ENCODE peak calls at places on chromosomes 3 and 15, in six cellular contexts. One of them, this sample, is unnamed.

GRCh38 chr15:78429477-78429876 is 8.5 kb upstream of the IREB2 start:
- DNase-seq in mesendoderm: no peak
- DNase-seq in H1: no peak
- DNase-seq in IMR-90: no peak
- DNase-seq in neuronal stem cell: no peak
- DNase-seq in mesenchymal stem cell: no peak
- DNase-seq in this sample: no peak

GRCh38 chr3:126419886-126420786 is 25.4 kb downstream of the CFAP100 start:
- DNase-seq in mesendoderm: peak; percentile 73
- DNase-seq in H1: peak; percentile 55
- DNase-seq in IMR-90: no peak
- DNase-seq in neuronal stem cell: no peak
- DNase-seq in mesenchymal stem cell: no peak
- DNase-seq in this sample: peak; percentile 76

GRCh38 chr15:78873796-78874761 is 1.4 kb downstream of the MORF4L1 start:
- DNase-seq in mesendoderm: peak; percentile 40
- DNase-seq in H1: no peak
- DNase-seq in IMR-90: peak; percentile 22
- DNase-seq in neuronal stem cell: no peak
- DNase-seq in mesenchymal stem cell: peak; percentile 51
- DNase-seq in this sample: no peak

GRCh38 chr15:74988007-74988800 is 7.2 kb upstream of the SCAMP5 start:
- DNase-seq in mesendoderm: peak; percentile 76
- DNase-seq in H1: peak; percentile 60
- DNase-seq in IMR-90: peak; percentile 7
- DNase-seq in neuronal stem cell: no peak
- DNase-seq in mesenchymal stem cell: peak; percentile 35
- DNase-seq in this sample: peak; percentile 73

GRCh38 chr15:47720555-47720954 is 3.2 kb downstream of the SEMA6D start:
- DNase-seq in mesendoderm: no peak
- DNase-seq in H1: no peak
- DNase-seq in IMR-90: peak; percentile 20
- DNase-seq in neuronal stem cell: no peak
- DNase-seq in mesenchymal stem cell: no peak
- DNase-seq in this sample: no peak

GRCh38 chr3:57896691-57897090 is 111.5 kb upstream of the FLNB start:
- DNase-seq in mesendoderm: no peak
- DNase-seq in H1: no peak
- DNase-seq in IMR-90: no peak
- DNase-seq in neuronal stem cell: no peak
- DNase-seq in mesenchymal stem cell: no peak
- DNase-seq in this sample: no peak

GRCh38 chr3:100352296-100353178 is 18.0 kb downstream of the NIT2 start:
- DNase-seq in mesendoderm: no peak
- DNase-seq in H1: no peak
- DNase-seq in IMR-90: peak; percentile 71
- DNase-seq in neuronal stem cell: no peak
- DNase-seq in mesenchymal stem cell: no peak
- DNase-seq in this sample: no peak

GRCh38 chr15:83206387-83206970 is 1.1 kb downstream of the HDGFL3 start:
- DNase-seq in mesendoderm: peak; percentile 40
- DNase-seq in H1: no peak
- DNase-seq in IMR-90: no peak
- DNase-seq in neuronal stem cell: no peak
- DNase-seq in mesenchymal stem cell: peak; percentile 37
- DNase-seq in this sample: peak; percentile 34

GRCh38 chr15:77160562-77161481 is 89.9 kb upstream of the TSPAN3 start:
- DNase-seq in mesendoderm: no peak
- DNase-seq in H1: no peak
- DNase-seq in IMR-90: no peak
- DNase-seq in neuronal stem cell: no peak
- DNase-seq in mesenchymal stem cell: peak; percentile 28
- DNase-seq in this sample: no peak

GRCh38 chr3:177973241-177973840 is 562.9 kb upstream of the KCNMB2 start:
- DNase-seq in mesendoderm: peak; percentile 10
- DNase-seq in H1: no peak
- DNase-seq in IMR-90: peak; percentile 59
- DNase-seq in neuronal stem cell: no peak
- DNase-seq in mesenchymal stem cell: no peak
- DNase-seq in this sample: no peak

GRCh38 chr3:141828487-141829284 is 47.8 kb upstream of the ATP1B3 start:
- DNase-seq in mesendoderm: no peak
- DNase-seq in H1: no peak
- DNase-seq in IMR-90: peak; percentile 3
- DNase-seq in neuronal stem cell: no peak
- DNase-seq in mesenchymal stem cell: no peak
- DNase-seq in this sample: peak; percentile 31

GRCh38 chr3:161700998-161701397 is 204.4 kb downstream of the OTOL1 start:
- DNase-seq in mesendoderm: peak; percentile 69
- DNase-seq in H1: peak; percentile 46
- DNase-seq in IMR-90: no peak
- DNase-seq in neuronal stem cell: no peak
- DNase-seq in mesenchymal stem cell: peak; percentile 3
- DNase-seq in this sample: peak; percentile 42

GRCh38 chr15:20645956-20646355 is 104.4 kb upstream of the GOLGA6L6 start:
- DNase-seq in mesendoderm: no peak
- DNase-seq in H1: no peak
- DNase-seq in IMR-90: no peak
- DNase-seq in neuronal stem cell: no peak
- DNase-seq in mesenchymal stem cell: no peak
- DNase-seq in this sample: no peak

GRCh38 chr3:166362698-166363097 is 525.5 kb upstream of the BCHE start:
- DNase-seq in mesendoderm: no peak
- DNase-seq in H1: no peak
- DNase-seq in IMR-90: no peak
- DNase-seq in neuronal stem cell: no peak
- DNase-seq in mesenchymal stem cell: no peak
- DNase-seq in this sample: no peak

GRCh38 chr3:632571-633170 is 436.1 kb downstream of the CHL1 start:
- DNase-seq in mesendoderm: peak; percentile 82
- DNase-seq in H1: peak; percentile 81
- DNase-seq in IMR-90: peak; percentile 18
- DNase-seq in neuronal stem cell: peak; percentile 77
- DNase-seq in mesenchymal stem cell: peak; percentile 32
- DNase-seq in this sample: peak; percentile 76

GRCh38 chr3:16059700-16060357 is 114.7 kb upstream of the GALNT15 start:
- DNase-seq in mesendoderm: no peak
- DNase-seq in H1: no peak
- DNase-seq in IMR-90: no peak
- DNase-seq in neuronal stem cell: no peak
- DNase-seq in mesenchymal stem cell: no peak
- DNase-seq in this sample: no peak

GRCh38 chr15:42491540-42492225 is 742 bp upstream of the ZNF106 start:
- DNase-seq in mesendoderm: peak; percentile 50
- DNase-seq in H1: no peak
- DNase-seq in IMR-90: peak; percentile 82
- DNase-seq in neuronal stem cell: no peak
- DNase-seq in mesenchymal stem cell: peak; percentile 59
- DNase-seq in this sample: no peak

GRCh38 chr3:186217820-186218164 is 108.9 kb upstream of the ETV5 start:
- DNase-seq in mesendoderm: no peak
- DNase-seq in H1: no peak
- DNase-seq in IMR-90: no peak
- DNase-seq in neuronal stem cell: no peak
- DNase-seq in mesenchymal stem cell: no peak
- DNase-seq in this sample: no peak

GRCh38 chr3:185724761-185725160 is 100.1 kb downstream of the IGF2BP2 start:
- DNase-seq in mesendoderm: peak; percentile 81
- DNase-seq in H1: no peak
- DNase-seq in IMR-90: peak; percentile 71
- DNase-seq in neuronal stem cell: no peak
- DNase-seq in mesenchymal stem cell: no peak
- DNase-seq in this sample: no peak

GRCh38 chr3:44914936-44915335 is 40.5 kb downstream of the TGM4 start:
- DNase-seq in mesendoderm: peak; percentile 58
- DNase-seq in H1: no peak
- DNase-seq in IMR-90: no peak
- DNase-seq in neuronal stem cell: no peak
- DNase-seq in mesenchymal stem cell: no peak
- DNase-seq in this sample: no peak

GRCh38 chr15:64694816-64695215 is 80.6 kb downstream of the RBPMS2 start:
- DNase-seq in mesendoderm: no peak
- DNase-seq in H1: no peak
- DNase-seq in IMR-90: no peak
- DNase-seq in neuronal stem cell: no peak
- DNase-seq in mesenchymal stem cell: no peak
- DNase-seq in this sample: no peak

GRCh38 chr15:29750754-29751153 is 71.5 kb downstream of the TJP1 start:
- DNase-seq in mesendoderm: no peak
- DNase-seq in H1: no peak
- DNase-seq in IMR-90: no peak
- DNase-seq in neuronal stem cell: no peak
- DNase-seq in mesenchymal stem cell: no peak
- DNase-seq in this sample: no peak

GRCh38 chr3:127628788-127629456 is at the start of gene PODXL2:
- DNase-seq in mesendoderm: peak; percentile 60
- DNase-seq in H1: peak; percentile 76
- DNase-seq in IMR-90: peak; percentile 52
- DNase-seq in neuronal stem cell: peak; percentile 54
- DNase-seq in mesenchymal stem cell: peak; percentile 68
- DNase-seq in this sample: peak; percentile 59

GRCh38 chr15:41620536-41621199 is 39.5 kb upstream of the MGA start:
- DNase-seq in mesendoderm: peak; percentile 52
- DNase-seq in H1: no peak
- DNase-seq in IMR-90: no peak
- DNase-seq in neuronal stem cell: peak; percentile 17
- DNase-seq in mesenchymal stem cell: peak; percentile 13
- DNase-seq in this sample: peak; percentile 66

DNA sequence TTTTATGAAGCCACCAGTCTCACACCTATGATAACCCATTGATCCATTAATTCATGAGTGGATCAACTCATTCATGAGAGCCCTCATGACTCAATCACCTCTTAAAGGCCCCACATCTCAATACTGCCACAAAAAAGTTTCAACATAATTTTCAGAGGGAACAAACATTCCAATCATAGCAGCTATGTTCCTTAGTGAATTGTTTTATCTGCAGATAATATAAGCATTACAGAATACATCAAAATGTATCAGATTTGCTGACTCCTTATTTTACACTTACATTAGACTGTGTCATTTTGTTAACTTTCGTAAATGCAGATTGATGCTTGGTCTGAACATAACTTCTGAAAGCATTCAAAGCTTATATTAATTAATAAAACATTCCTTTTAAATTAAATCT is 155.3 kb upstream of the MBNL1 start:
- DNase-seq in mesendoderm: no peak
- DNase-seq in H1: no peak
- DNase-seq in IMR-90: peak; percentile 26
- DNase-seq in neuronal stem cell: no peak
- DNase-seq in mesenchymal stem cell: no peak
- DNase-seq in this sample: no peak
- H2BK120ac ChIP-seq in mesendoderm: no peak overlapping the region
- H2BK120ac ChIP-seq in H1: no peak overlapping the region
- H2BK120ac ChIP-seq in IMR-90: peak overlapping the region; percentile 37
- H2BK120ac ChIP-seq in neuronal stem cell: no peak overlapping the region
- H2BK120ac ChIP-seq in mesenchymal stem cell: no peak overlapping the region
- H2BK120ac ChIP-seq in this sample: no peak overlapping the region

GRCh38 chr3:140135461-140135860 is 200.5 kb downstream of the CLSTN2 start:
- DNase-seq in mesendoderm: no peak
- DNase-seq in H1: no peak
- DNase-seq in IMR-90: no peak
- DNase-seq in neuronal stem cell: no peak
- DNase-seq in mesenchymal stem cell: no peak
- DNase-seq in this sample: no peak
- H2BK15ac ChIP-seq in mesendoderm: no peak overlapping the region
- H2BK15ac ChIP-seq in H1: no peak overlapping the region
- H2BK15ac ChIP-seq in IMR-90: no peak overlapping the region
- H2BK15ac ChIP-seq in neuronal stem cell: no peak overlapping the region
- H2BK15ac ChIP-seq in mesenchymal stem cell: no peak overlapping the region
- H2BK15ac ChIP-seq in this sample: no peak overlapping the region

DNA sequence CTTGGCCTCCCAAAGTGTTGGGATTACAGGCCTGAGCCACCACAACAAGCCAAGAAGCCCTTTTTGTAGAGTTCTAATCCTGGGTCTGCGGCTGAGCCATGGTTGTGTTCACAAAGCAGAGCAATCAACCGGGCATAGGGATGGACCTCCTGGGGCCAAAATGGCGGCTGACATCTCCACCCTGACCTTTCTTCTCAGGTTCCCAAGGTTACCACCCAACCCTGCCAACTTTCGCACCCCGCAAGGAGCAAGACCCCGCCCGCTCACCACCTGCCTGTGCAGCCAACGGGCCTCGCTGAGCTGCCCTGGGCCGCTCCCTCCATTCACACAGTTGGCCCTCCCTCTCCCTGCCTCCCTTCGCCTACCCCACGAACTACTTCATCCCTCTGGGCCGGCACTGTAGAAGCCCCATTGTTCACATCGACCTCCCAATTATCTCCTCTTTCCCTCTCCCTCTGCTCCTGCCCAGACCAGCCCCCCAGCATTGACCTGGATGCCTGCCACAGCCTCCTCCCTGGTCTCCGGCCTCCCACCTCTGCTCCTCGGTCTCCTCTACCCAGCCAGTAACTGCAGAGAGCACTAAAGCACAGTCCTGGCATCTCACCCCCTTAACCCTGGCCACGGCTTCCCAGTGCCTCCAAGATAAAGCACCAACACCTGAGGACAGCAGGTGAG is 62.0 kb upstream of the TFRC start:
- DNase-seq in mesendoderm: no peak
- DNase-seq in H1: no peak
- DNase-seq in IMR-90: no peak
- DNase-seq in neuronal stem cell: no peak
- DNase-seq in mesenchymal stem cell: no peak
- DNase-seq in this sample: no peak
- H3K18ac ChIP-seq in mesendoderm: no peak overlapping the region
- H3K18ac ChIP-seq in H1: peak overlapping the region; percentile 71
- H3K18ac ChIP-seq in IMR-90: peak overlapping the region; percentile 46
- H3K18ac ChIP-seq in neuronal stem cell: no peak overlapping the region
- H3K18ac ChIP-seq in mesenchymal stem cell: no peak overlapping the region
- H3K18ac ChIP-seq in this sample: no peak overlapping the region

GRCh38 chr3:112670824-112671223 is 29.9 kb upstream of the CCDC80 start:
- DNase-seq in mesendoderm: no peak
- DNase-seq in H1: no peak
- DNase-seq in IMR-90: no peak
- DNase-seq in neuronal stem cell: no peak
- DNase-seq in mesenchymal stem cell: no peak
- DNase-seq in this sample: no peak
- H2BK120ac ChIP-seq in mesendoderm: no peak overlapping the region
- H2BK120ac ChIP-seq in H1: no peak overlapping the region
- H2BK120ac ChIP-seq in IMR-90: peak overlapping the region; percentile 97
- H2BK120ac ChIP-seq in neuronal stem cell: no peak overlapping the region
- H2BK120ac ChIP-seq in mesenchymal stem cell: no peak overlapping the region
- H2BK120ac ChIP-seq in this sample: no peak overlapping the region

GRCh38 chr3:116034071-116034470 is 410.8 kb downstream of the GAP43 start:
- DNase-seq in mesendoderm: no peak
- DNase-seq in H1: no peak
- DNase-seq in IMR-90: no peak
- DNase-seq in neuronal stem cell: no peak
- DNase-seq in mesenchymal stem cell: no peak
- DNase-seq in this sample: no peak

GRCh38 chr3:116038968-116039950 is 406.0 kb downstream of the LSAMP start:
- DNase-seq in mesendoderm: peak; percentile 44
- DNase-seq in H1: no peak
- DNase-seq in IMR-90: no peak
- DNase-seq in neuronal stem cell: no peak
- DNase-seq in mesenchymal stem cell: peak; percentile 19
- DNase-seq in this sample: no peak

GRCh38 chr3:116037954-116038911 is 407.1 kb downstream of the LSAMP start:
- DNase-seq in mesendoderm: no peak
- DNase-seq in H1: no peak
- DNase-seq in IMR-90: no peak
- DNase-seq in neuronal stem cell: no peak
- DNase-seq in mesenchymal stem cell: no peak
- DNase-seq in this sample: no peak

GRCh38 chr3:116032176-116032575 is 408.9 kb downstream of the GAP43 start:
- DNase-seq in mesendoderm: no peak
- DNase-seq in H1: no peak
- DNase-seq in IMR-90: no peak
- DNase-seq in neuronal stem cell: no peak
- DNase-seq in mesenchymal stem cell: no peak
- DNase-seq in this sample: no peak

GRCh38 chr3:116034797-116035196 is 410.5 kb downstream of the LSAMP start:
- DNase-seq in mesendoderm: no peak
- DNase-seq in H1: no peak
- DNase-seq in IMR-90: peak; percentile 10
- DNase-seq in neuronal stem cell: no peak
- DNase-seq in mesenchymal stem cell: no peak
- DNase-seq in this sample: no peak
- H2BK15ac ChIP-seq in mesendoderm: no peak overlapping the region
- H2BK15ac ChIP-seq in H1: no peak overlapping the region
- H2BK15ac ChIP-seq in IMR-90: no peak overlapping the region
- H2BK15ac ChIP-seq in neuronal stem cell: no peak overlapping the region
- H2BK15ac ChIP-seq in mesenchymal stem cell: no peak overlapping the region
- H2BK15ac ChIP-seq in this sample: no peak overlapping the region